ENCODE peak calls at places on chromosomes 12 and 14, in five cellular contexts. H is gastrocnemius medialis; S is CD8-positive, alpha-beta T cell; U is CD4-positive, CD25-positive, alpha-beta regulatory T cell; K is tibial artery. V is an unnamed sample.

GRCh38 chr12:132413931-132414588 is 75.9 kb upstream of the FBRSL1 start:
- DNase-seq in H (no peak), U (no peak), S (no peak), K (no peak), V (no peak)

GRCh38 chr12:6354539-6355393 is 12.9 kb upstream of the TNFRSF1A start:
- DNase-seq in K (no peak), S (no peak), U (no peak), H (no peak), V (no peak)

GRCh38 chr12:59193476-59194050 is 273.3 kb upstream of the LRIG3 start:
- DNase-seq in S (no peak), U (no peak), H (no peak), K (no peak), V (no peak)

GRCh38 chr12:104814944-104815343 is 143.1 kb downstream of the SLC41A2 start:
- DNase-seq in K (no peak), H (no peak), S (no peak), U (no peak), V (no peak)

GRCh38 chr12:76117751-76118150 is 33.3 kb upstream of the NAP1L1 start:
- DNase-seq in U (no peak), H (no peak), S (no peak), K (no peak), V (no peak)

GRCh38 chr12:18446245-18446644 is 184.9 kb downstream of the PIK3C2G start:
- DNase-seq in K (no peak), H (no peak), U (no peak), S (no peak), V (no peak)

GRCh38 chr14:105065280-105066228 is at the start of gene GPR132:
- DNase-seq in H (peak), S (peak), K (no peak), U (peak), V (no peak)

GRCh38 chr12:103140217-103140616 is 182.7 kb downstream of the ASCL1 start:
- DNase-seq in U (no peak), H (no peak), S (no peak), K (no peak), V (no peak)

GRCh38 chr14:92323031-92323915 is at the start of gene SLC24A4:
- DNase-seq in K (no peak), S (no peak), H (no peak), U (no peak), V (no peak)

GRCh38 chr12:128966411-128966810 is 113.1 kb downstream of the GLT1D1 start:
- DNase-seq in S (no peak), H (no peak), K (no peak), U (no peak), V (no peak)

GRCh38 chr12:87756721-87757120 is 272.5 kb downstream of the C12orf50 start:
- DNase-seq in H (no peak), S (no peak), U (no peak), K (no peak), V (no peak)

GRCh38 chr12:21526053-21526452 is at the start of gene SPX:
- DNase-seq in H (no peak), K (no peak), S (no peak), U (no peak), V (no peak)

GRCh38 chr14:71856199-71856919 is 75.9 kb upstream of the RGS6 start:
- DNase-seq in S (no peak), K (no peak), U (no peak), H (no peak), V (no peak)

GRCh38 chr14:70785556-70785955 is 23.8 kb downstream of the MAP3K9 start:
- DNase-seq in S (no peak), H (no peak), K (no peak), U (no peak), V (no peak)

GRCh38 chr14:55333785-55334485 is 62.7 kb downstream of the FBXO34 start:
- DNase-seq in S (no peak), K (no peak), U (no peak), H (no peak), V (no peak)

GRCh38 chr14:23398348-23398747 is 9.7 kb downstream of the MYH6 start:
- DNase-seq in H (peak), K (no peak), S (no peak), U (no peak), V (no peak)

GRCh38 chr12:28088566-28089277 is 101.5 kb upstream of the CCDC91 start:
- DNase-seq in K (no peak), S (no peak), H (no peak), U (no peak), V (no peak)

GRCh38 chr12:27841392-27841882 is 61.4 kb upstream of the MANSC4 start:
- DNase-seq in H (no peak), K (no peak), U (no peak), S (no peak), V (no peak)

GRCh38 chr14:60645191-60645590 is 4.1 kb downstream of the SIX1 start:
- DNase-seq in H (no peak), S (no peak), U (no peak), K (no peak), V (no peak)
- H3K4me3 ChIP-seq in H (peak), S (no peak), U (no peak), K (peak), V (no peak)

DNA sequence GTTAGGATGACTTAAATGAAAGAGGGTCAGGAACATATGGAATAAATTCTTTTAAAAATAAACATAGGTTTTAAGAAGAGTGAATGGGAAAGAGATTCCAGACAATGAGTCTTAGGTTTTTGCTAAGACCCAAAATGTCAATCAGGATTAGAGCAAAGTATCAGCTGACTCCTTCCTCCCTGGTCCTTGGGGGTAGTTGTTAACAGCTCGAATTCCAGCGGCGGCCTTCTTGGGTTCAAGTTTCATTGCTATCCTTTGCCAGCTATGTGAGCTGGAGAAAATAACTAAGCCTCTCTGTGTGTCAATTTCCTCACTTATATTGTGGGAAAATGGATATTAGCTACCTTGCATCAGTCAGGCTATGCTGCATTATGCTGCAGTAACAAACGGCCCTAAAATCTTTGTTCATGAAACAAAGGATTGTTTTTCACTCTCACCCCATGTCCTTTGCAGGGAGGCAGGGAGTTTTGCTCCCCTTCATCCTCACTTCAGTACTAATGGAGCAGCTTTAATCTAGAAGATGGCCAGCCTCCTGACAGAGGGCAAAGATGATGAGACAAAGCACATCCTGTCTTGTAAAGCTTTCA is 83.8 kb upstream of the RFLNA start:
- DNase-seq in H (no peak), U (no peak), S (no peak), K (no peak), V (no peak)
- H3K27ac ChIP-seq in H (no peak), U (no peak), S (no peak), K (no peak), V (no peak)

GRCh38 chr12:42270596-42270995 is 32.5 kb upstream of the YAF2 start:
- DNase-seq in K (no peak), S (no peak), U (no peak), H (no peak), V (no peak)
- H3K4me3 ChIP-seq in K (no peak), S (no peak), U (no peak), H (no peak), V (no peak)

DNA sequence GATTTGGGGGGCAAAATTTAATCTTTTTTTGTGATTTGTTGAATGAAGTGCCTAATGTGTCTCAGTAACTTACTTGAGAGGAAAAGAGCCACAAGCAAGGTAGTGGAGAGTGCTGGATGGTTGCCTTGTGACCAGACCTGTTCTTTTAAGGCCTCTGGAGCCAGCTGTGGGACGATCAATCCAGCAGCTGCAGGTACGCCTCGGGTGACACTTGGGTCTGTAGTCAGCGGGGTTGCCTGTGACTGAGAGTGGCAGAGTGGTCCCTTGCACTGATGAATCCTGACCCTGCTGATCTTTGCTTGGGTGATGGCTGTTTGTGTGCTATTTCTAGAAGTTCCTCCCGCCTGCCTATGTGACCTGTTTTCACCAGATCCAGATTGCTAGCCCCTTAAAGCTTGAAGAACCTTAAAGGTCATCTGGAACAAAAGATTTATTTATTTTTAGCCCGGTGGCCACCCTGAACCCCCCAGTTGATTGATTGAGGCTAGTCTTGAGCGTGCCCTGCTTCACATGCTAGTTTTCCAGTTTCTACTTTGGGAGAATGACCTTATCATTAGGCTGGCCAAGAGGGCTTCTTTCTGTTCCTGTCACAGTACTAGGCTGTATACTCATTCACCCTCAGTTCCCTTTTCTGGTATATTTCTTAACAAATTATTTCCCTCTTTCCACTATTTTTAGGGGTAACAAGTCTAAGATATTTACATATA is 23.2 kb downstream of the PRKCH start:
- DNase-seq in H (no peak), U (no peak), K (no peak), S (peak), V (no peak)
- H3K27ac ChIP-seq in H (peak), U (peak), K (no peak), S (peak), V (no peak)

DNA sequence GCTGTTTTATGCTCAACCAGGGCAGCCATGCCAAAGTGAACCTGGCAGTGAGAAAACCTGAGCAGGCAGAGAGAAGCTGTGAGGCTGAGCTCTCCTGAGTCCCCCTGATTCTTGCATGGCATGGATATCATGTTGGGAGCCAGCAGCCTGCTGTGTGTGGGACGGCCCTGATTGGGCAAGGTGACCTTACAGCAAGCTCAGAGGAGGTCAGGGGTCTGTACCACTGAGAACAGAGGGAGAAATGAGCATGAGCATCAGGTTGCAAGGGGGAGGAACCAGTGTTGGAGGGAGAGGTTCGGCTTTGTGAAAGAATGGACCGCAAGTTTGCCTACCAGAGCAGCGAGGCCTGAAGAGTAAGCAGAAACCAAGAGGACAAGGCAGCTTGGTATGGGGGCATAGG is 59.2 kb upstream of the PTGR2 start:
- DNase-seq in K (no peak), H (no peak), U (no peak), S (no peak), V (no peak)
- H3K4me3 ChIP-seq in K (no peak), H (no peak), U (no peak), S (no peak), V (no peak)

GRCh38 chr12:47736877-47737676 is 11.8 kb upstream of the ENDOU start:
- DNase-seq in S (no peak), H (peak), K (peak), U (no peak), V (peak)
- H3K27ac ChIP-seq in S (no peak), H (peak), K (peak), U (no peak), V (peak)

DNA sequence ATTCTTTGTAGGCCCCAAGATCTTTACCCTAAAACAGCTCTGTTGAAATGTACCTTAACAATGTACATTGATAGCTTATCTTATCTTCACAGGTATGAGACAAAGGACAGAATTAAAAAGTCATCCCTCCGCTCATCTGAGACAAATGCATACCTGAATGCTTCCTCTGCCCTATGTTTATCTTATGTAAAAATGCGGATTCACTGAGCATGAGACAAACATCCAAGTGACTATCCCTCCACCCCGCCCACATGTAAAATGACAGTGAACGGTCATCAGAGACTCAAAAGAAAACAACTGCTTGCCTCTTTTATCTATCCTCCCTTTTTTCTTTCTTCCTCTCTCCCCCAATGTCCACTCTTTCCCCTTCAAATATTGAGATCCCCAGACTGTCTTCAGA is 37.2 kb upstream of the ZNF740 start:
- DNase-seq in K (no peak), S (no peak), H (no peak), U (no peak), V (no peak)
- H3K4me3 ChIP-seq in K (no peak), S (no peak), H (no peak), U (no peak), V (no peak)

GRCh38 chr12:15719230-15719629 is 70.0 kb downstream of the EPS8 start:
- DNase-seq in K (no peak), S (no peak), H (no peak), U (no peak), V (no peak)

GRCh38 chr12:15717940-15718567 is 71.1 kb downstream of the EPS8 start:
- DNase-seq in K (no peak), S (no peak), H (no peak), U (no peak), V (no peak)

GRCh38 chr12:15712823-15713663 is 76.1 kb downstream of the EPS8 start:
- DNase-seq in S (no peak), H (peak), K (peak), U (no peak), V (no peak)

GRCh38 chr12:15714256-15714655 is 74.9 kb downstream of the EPS8 start:
- DNase-seq in H (no peak), K (no peak), U (no peak), S (no peak), V (no peak)

DNA sequence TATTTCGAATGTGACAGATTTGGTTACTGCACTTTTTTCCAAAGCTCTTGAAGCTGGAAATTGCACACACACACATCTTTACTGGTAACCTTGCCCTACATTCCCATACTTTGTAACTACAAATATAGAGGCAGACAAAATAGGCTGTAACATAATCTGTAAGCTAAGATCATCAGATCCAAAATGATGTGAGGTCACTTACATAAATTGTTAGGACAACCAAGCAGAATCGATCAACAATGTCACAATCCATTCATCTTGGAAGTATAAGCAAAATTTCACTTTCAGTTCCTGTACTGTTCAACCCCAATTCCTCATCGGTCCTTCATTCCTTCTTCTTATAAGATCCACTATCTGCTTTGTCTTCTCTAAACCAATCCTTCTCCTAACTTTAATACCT is 72.6 kb downstream of the EPS8 start:
- DNase-seq in U (no peak), H (no peak), K (no peak), S (no peak), V (no peak)
- H3K27ac ChIP-seq in U (no peak), H (no peak), K (no peak), S (no peak), V (no peak)

DNA sequence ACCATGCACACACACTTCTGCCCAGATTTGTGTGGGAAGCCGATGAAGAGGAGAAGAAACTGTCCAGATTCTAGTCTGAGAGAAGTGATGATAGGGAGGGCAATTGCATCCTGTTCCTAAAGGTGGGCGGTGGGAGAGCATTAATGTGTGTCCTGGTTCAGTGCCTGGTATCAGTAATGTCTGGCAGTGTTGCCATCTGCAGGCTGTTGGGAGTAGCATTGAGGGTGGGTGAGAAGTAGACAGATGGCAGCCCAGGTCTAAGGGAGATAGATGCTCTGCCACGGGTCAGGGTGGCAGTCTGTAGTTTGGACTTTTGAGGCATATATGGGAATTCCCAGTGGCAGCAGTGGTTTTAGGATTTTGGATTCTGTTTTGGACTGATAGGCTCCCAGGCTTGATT is 156.4 kb downstream of the ETNK1 start:
- DNase-seq in K (no peak), U (no peak), H (no peak), S (no peak), V (no peak)
- H3K4me3 ChIP-seq in K (no peak), U (no peak), H (no peak), S (no peak), V (no peak)

V was measured in dorsolateral prefrontal cortex.